ENCODE peak calls at places on chromosomes 13 and 19, in four cellular contexts. P, T, J and O are unnamed samples.

GRCh38 chr19:17243854-17244617 is 1.7 kb downstream of the NR2F6 start:
- DNase-seq in P (no peak), T (no peak), J (no peak), O (peak)

GRCh38 chr13:22455036-22455435 is 725.7 kb upstream of the SGCG start:
- DNase-seq in P (no peak), T (no peak), J (no peak), O (no peak)

GRCh38 chr13:97751477-97751876 is 202.0 kb upstream of the IPO5 start:
- DNase-seq in P (no peak), T (no peak), J (no peak), O (no peak)

GRCh38 chr19:54481326-54481930 is 8.3 kb upstream of the CDC42EP5 start:
- DNase-seq in P (no peak), T (no peak), J (peak), O (peak)

GRCh38 chr19:633786-634639 is 676 bp upstream of the POLRMT start:
- DNase-seq in P (no peak), T (no peak), J (peak), O (no peak)

GRCh38 chr19:1400281-1401137 is 833 bp downstream of the GAMT start:
- DNase-seq in P (no peak), T (no peak), J (peak), O (no peak)

GRCh38 chr19:10862561-10863106 is 8.7 kb upstream of the CARM1 start:
- DNase-seq in P (no peak), T (no peak), J (no peak), O (no peak)

GRCh38 chr19:8935460-8935859 is 74.7 kb downstream of the MUC16 start:
- DNase-seq in P (no peak), T (no peak), J (no peak), O (no peak)

GRCh38 chr19:16188521-16188920 is 3.3 kb downstream of the FAM32A start:
- DNase-seq in P (no peak), T (no peak), J (no peak), O (no peak)

GRCh38 chr19:3145909-3146676 is 10.3 kb downstream of the GNA15 start:
- DNase-seq in P (no peak), T (no peak), J (no peak), O (no peak)

GRCh38 chr13:43273362-43273761 is 250.0 kb downstream of the DNAJC15 start:
- DNase-seq in P (no peak), T (no peak), J (no peak), O (no peak)

GRCh38 chr13:113836917-113837553 is 26.8 kb downstream of the GAS6 start:
- DNase-seq in P (no peak), T (peak), J (no peak), O (peak)

GRCh38 chr13:95948646-95949045 is 104.6 kb downstream of the UGGT2 start:
- DNase-seq in P (no peak), T (peak), J (no peak), O (peak)

GRCh38 chr19:38336638-38337359 is 1.2 kb downstream of the CATSPERG start:
- DNase-seq in P (peak), T (peak), J (peak), O (peak)

GRCh38 chr19:12611361-12611699 is 610 bp downstream of the ZNF791 start:
- DNase-seq in P (no peak), T (peak), J (no peak), O (peak)

GRCh38 chr19:51003316-51003715 is 1.9 kb upstream of the KLK8 start:
- DNase-seq in P (no peak), T (no peak), J (no peak), O (no peak)

GRCh38 chr13:33303885-33304284 is 18.3 kb upstream of the STARD13 start:
- DNase-seq in P (no peak), T (no peak), J (no peak), O (no peak)

GRCh38 chr13:99916366-99917103 is 55.0 kb downstream of the ZIC5 start:
- DNase-seq in P (no peak), T (peak), J (peak), O (peak)

GRCh38 chr13:77918391-77919261 is at the start of gene EDNRB:
- DNase-seq in P (no peak), T (peak), J (no peak), O (peak)

GRCh38 chr19:16073988-16074387 is 2.3 kb upstream of the TPM4 start:
- DNase-seq in P (no peak), T (no peak), J (no peak), O (no peak)

GRCh38 chr19:44988896-44989563 is 12.2 kb upstream of the RELB start:
- DNase-seq in P (peak), T (peak), J (peak), O (peak)

GRCh38 chr13:97535619-97536018 is 101.7 kb downstream of the RAP2A start:
- DNase-seq in P (no peak), T (no peak), J (no peak), O (no peak)

GRCh38 chr13:112953591-112954487 is 15.2 kb upstream of the MCF2L start:
- DNase-seq in P (no peak), T (no peak), J (no peak), O (no peak)

GRCh38 chr13:100130092-100130491 is 41.2 kb downstream of the PCCA start:
- DNase-seq in P (no peak), T (no peak), J (no peak), O (peak)

GRCh38 chr13:110233682-110234280 is 73.2 kb downstream of the COL4A1 start:
- DNase-seq in P (no peak), T (no peak), J (no peak), O (peak)

GRCh38 chr19:29287061-29287460 is 74.1 kb upstream of the UQCRFS1 start:
- DNase-seq in P (no peak), T (no peak), J (no peak), O (no peak)

GRCh38 chr13:97631158-97631557 is 197.2 kb downstream of the RAP2A start:
- DNase-seq in P (no peak), T (no peak), J (peak), O (no peak)

GRCh38 chr13:101567841-101568240 is 115.4 kb downstream of the ITGBL1 start:
- DNase-seq in P (no peak), T (no peak), J (no peak), O (no peak)

GRCh38 chr19:55687281-55688172 is 12.5 kb downstream of the EPN1 start:
- DNase-seq in P (no peak), T (no peak), J (no peak), O (no peak)